ENCODE peak calls at places on chromosome 19, in nine cellular contexts. One of them, this sample, is unnamed. For H3K4me1 and H3K36me3, the result is how much of the 10 kb centered on the place peaks cover.

GRCh38 chr19:42166336-42166735 is 34.1 kb upstream of the POU2F2 start:
- DNase-seq in transverse colon: no peak
- DNase-seq in heart right ventricle: no peak
- DNase-seq in PC-9: peak
- DNase-seq in H1: no peak
- DNase-seq in left lung: no peak
- DNase-seq in naive thymus-derived CD4-positive, alpha-beta T cell: no peak
- DNase-seq in ascending aorta: no peak
- DNase-seq in lung: no peak
- DNase-seq in this sample: no peak

GRCh38 chr19:48819366-48819816 is 8.6 kb upstream of the BCAT2 start:
- DNase-seq in transverse colon: peak
- DNase-seq in heart right ventricle: peak
- DNase-seq in PC-9: peak
- DNase-seq in H1: no peak
- DNase-seq in left lung: peak
- DNase-seq in naive thymus-derived CD4-positive, alpha-beta T cell: no peak
- DNase-seq in ascending aorta: peak
- DNase-seq in lung: peak
- DNase-seq in this sample: peak

GRCh38 chr19:2327773-2328400 is 499 bp downstream of the LSM7 start:
- DNase-seq in transverse colon: peak
- DNase-seq in heart right ventricle: peak
- DNase-seq in PC-9: peak
- DNase-seq in H1: peak
- DNase-seq in left lung: peak
- DNase-seq in naive thymus-derived CD4-positive, alpha-beta T cell: peak
- DNase-seq in ascending aorta: no peak
- DNase-seq in lung: peak
- DNase-seq in this sample: no peak

GRCh38 chr19:53328967-53329366 is 4.6 kb upstream of the ZNF845 start:
- DNase-seq in transverse colon: peak
- DNase-seq in heart right ventricle: peak
- DNase-seq in PC-9: peak
- DNase-seq in H1: no peak
- DNase-seq in left lung: no peak
- DNase-seq in naive thymus-derived CD4-positive, alpha-beta T cell: no peak
- DNase-seq in ascending aorta: peak
- DNase-seq in lung: peak
- DNase-seq in this sample: peak

GRCh38 chr19:44476559-44477408 is 23.5 kb downstream of the ZNF180 start:
- DNase-seq in transverse colon: no peak
- DNase-seq in heart right ventricle: no peak
- DNase-seq in PC-9: peak
- DNase-seq in H1: no peak
- DNase-seq in left lung: no peak
- DNase-seq in naive thymus-derived CD4-positive, alpha-beta T cell: peak
- DNase-seq in ascending aorta: no peak
- DNase-seq in lung: no peak
- DNase-seq in this sample: no peak

GRCh38 chr19:36257512-36257876 is 42.6 kb downstream of the ZNF146 start:
- DNase-seq in transverse colon: no peak
- DNase-seq in heart right ventricle: peak
- DNase-seq in PC-9: no peak
- DNase-seq in H1: no peak
- DNase-seq in left lung: no peak
- DNase-seq in naive thymus-derived CD4-positive, alpha-beta T cell: no peak
- DNase-seq in ascending aorta: no peak
- DNase-seq in lung: no peak
- DNase-seq in this sample: no peak

GRCh38 chr19:49057636-49058234 is at the start of gene CGB7:
- DNase-seq in transverse colon: peak
- DNase-seq in heart right ventricle: peak
- DNase-seq in PC-9: no peak
- DNase-seq in H1: no peak
- DNase-seq in left lung: peak
- DNase-seq in naive thymus-derived CD4-positive, alpha-beta T cell: no peak
- DNase-seq in ascending aorta: peak
- DNase-seq in lung: peak
- DNase-seq in this sample: peak

GRCh38 chr19:15248648-15249559 is 16.7 kb upstream of the EPHX3 start:
- DNase-seq in transverse colon: peak
- DNase-seq in heart right ventricle: peak
- DNase-seq in PC-9: peak
- DNase-seq in H1: no peak
- DNase-seq in left lung: peak
- DNase-seq in naive thymus-derived CD4-positive, alpha-beta T cell: no peak
- DNase-seq in ascending aorta: peak
- DNase-seq in lung: peak
- DNase-seq in this sample: peak

GRCh38 chr19:8460516-8461298 is 15.9 kb downstream of the HNRNPM start:
- DNase-seq in transverse colon: no peak
- DNase-seq in heart right ventricle: no peak
- DNase-seq in PC-9: no peak
- DNase-seq in H1: no peak
- DNase-seq in left lung: no peak
- DNase-seq in naive thymus-derived CD4-positive, alpha-beta T cell: no peak
- DNase-seq in ascending aorta: no peak
- DNase-seq in lung: no peak
- DNase-seq in this sample: no peak

GRCh38 chr19:8459520-8460260 is 14.9 kb downstream of the HNRNPM start:
- DNase-seq in transverse colon: no peak
- DNase-seq in heart right ventricle: no peak
- DNase-seq in PC-9: peak
- DNase-seq in H1: no peak
- DNase-seq in left lung: no peak
- DNase-seq in naive thymus-derived CD4-positive, alpha-beta T cell: no peak
- DNase-seq in ascending aorta: no peak
- DNase-seq in lung: no peak
- DNase-seq in this sample: no peak

GRCh38 chr19:8462601-8463000 is 17.8 kb downstream of the HNRNPM start:
- DNase-seq in transverse colon: no peak
- DNase-seq in heart right ventricle: no peak
- DNase-seq in PC-9: no peak
- DNase-seq in H1: no peak
- DNase-seq in left lung: no peak
- DNase-seq in naive thymus-derived CD4-positive, alpha-beta T cell: no peak
- DNase-seq in ascending aorta: no peak
- DNase-seq in lung: no peak
- DNase-seq in this sample: no peak

GRCh38 chr19:8461891-8462290 is 17.1 kb downstream of the HNRNPM start:
- DNase-seq in transverse colon: no peak
- DNase-seq in heart right ventricle: no peak
- DNase-seq in PC-9: no peak
- DNase-seq in H1: no peak
- DNase-seq in left lung: no peak
- DNase-seq in naive thymus-derived CD4-positive, alpha-beta T cell: no peak
- DNase-seq in ascending aorta: no peak
- DNase-seq in lung: no peak
- DNase-seq in this sample: no peak

DNA sequence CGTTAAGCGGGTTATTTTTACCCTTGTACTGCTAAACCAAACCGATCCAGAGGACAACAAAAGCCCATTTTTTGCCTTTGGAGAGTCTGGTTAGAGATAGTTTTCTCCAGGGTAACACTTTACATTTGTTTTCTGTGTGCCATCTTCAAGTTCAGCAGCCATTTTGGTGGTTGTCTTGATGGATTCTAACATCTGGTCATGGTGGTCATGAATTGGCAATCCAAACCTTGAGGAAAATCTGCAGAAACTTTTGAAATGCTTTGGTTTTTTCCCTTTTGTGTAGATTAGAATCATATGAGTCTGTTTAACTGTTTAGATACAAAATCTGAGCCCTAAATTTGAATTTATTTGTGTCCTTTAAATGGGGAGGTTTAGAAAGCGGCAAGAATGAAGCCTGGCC is 16.6 kb downstream of the HNRNPM start:
- DNase-seq in transverse colon: no peak
- DNase-seq in heart right ventricle: no peak
- DNase-seq in PC-9: no peak
- DNase-seq in H1: no peak
- DNase-seq in left lung: no peak
- DNase-seq in naive thymus-derived CD4-positive, alpha-beta T cell: no peak
- DNase-seq in ascending aorta: no peak
- DNase-seq in lung: no peak
- DNase-seq in this sample: no peak
- H3K4me1 ChIP-seq in transverse colon: under half
- H3K4me1 ChIP-seq in heart right ventricle: half or more
- H3K4me1 ChIP-seq in PC-9: under half
- H3K4me1 ChIP-seq in H1: under half
- H3K4me1 ChIP-seq in left lung: under half
- H3K4me1 ChIP-seq in naive thymus-derived CD4-positive, alpha-beta T cell: under half
- H3K4me1 ChIP-seq in ascending aorta: under half
- H3K4me1 ChIP-seq in lung: under half
- H3K4me1 ChIP-seq in this sample: under half

DNA sequence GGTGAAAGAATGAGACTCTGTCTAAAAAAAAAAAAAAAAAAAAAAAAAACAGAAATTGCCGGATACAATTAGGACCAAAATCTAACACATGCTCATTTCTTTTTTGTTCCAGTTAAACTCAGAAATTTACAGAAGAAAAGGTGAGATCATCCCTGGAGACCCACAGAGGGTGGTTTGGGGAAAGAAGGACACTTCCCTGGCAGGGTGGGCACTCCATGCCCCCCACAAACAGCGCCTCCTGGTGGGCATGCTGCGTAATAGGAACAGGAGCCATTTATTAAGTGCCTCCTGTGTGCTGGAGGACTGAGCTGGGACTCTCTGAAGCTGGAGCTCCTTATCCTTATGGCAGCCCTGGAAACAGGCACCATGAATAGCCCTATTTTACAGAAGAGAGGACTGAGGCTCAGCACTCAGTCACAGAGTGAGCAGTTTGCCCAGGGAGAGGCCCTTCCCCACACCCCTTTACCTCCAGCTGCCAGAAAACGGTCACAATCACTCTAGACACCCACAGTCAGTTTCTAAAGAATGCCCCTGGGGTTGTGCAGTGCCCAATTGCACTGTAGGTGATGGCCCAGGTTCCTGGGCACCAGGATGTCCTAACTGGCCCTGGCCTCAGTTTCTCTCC is 10.1 kb downstream of the C19orf38 start:
- DNase-seq in transverse colon: no peak
- DNase-seq in heart right ventricle: no peak
- DNase-seq in PC-9: peak
- DNase-seq in H1: no peak
- DNase-seq in left lung: no peak
- DNase-seq in naive thymus-derived CD4-positive, alpha-beta T cell: no peak
- DNase-seq in ascending aorta: no peak
- DNase-seq in lung: no peak
- DNase-seq in this sample: no peak
- H3K4me3 ChIP-seq in transverse colon: no peak
- H3K4me3 ChIP-seq in heart right ventricle: no peak
- H3K4me3 ChIP-seq in PC-9: no peak
- H3K4me3 ChIP-seq in H1: no peak
- H3K4me3 ChIP-seq in left lung: no peak
- H3K4me3 ChIP-seq in naive thymus-derived CD4-positive, alpha-beta T cell: no peak
- H3K4me3 ChIP-seq in ascending aorta: no peak
- H3K4me3 ChIP-seq in lung: no peak
- H3K4me3 ChIP-seq in this sample: no peak

GRCh38 chr19:1271528-1272422 is 2.6 kb downstream of the CIRBP start:
- DNase-seq in transverse colon: no peak
- DNase-seq in heart right ventricle: peak
- DNase-seq in PC-9: no peak
- DNase-seq in H1: no peak
- DNase-seq in left lung: no peak
- DNase-seq in naive thymus-derived CD4-positive, alpha-beta T cell: no peak
- DNase-seq in ascending aorta: no peak
- DNase-seq in lung: no peak
- DNase-seq in this sample: no peak

GRCh38 chr19:1270168-1270853 is 1.2 kb downstream of the CIRBP start:
- DNase-seq in transverse colon: no peak
- DNase-seq in heart right ventricle: no peak
- DNase-seq in PC-9: no peak
- DNase-seq in H1: no peak
- DNase-seq in left lung: no peak
- DNase-seq in naive thymus-derived CD4-positive, alpha-beta T cell: no peak
- DNase-seq in ascending aorta: no peak
- DNase-seq in lung: no peak
- DNase-seq in this sample: no peak

GRCh38 chr19:1269478-1270167 is 491 bp downstream of the CIRBP start:
- DNase-seq in transverse colon: peak
- DNase-seq in heart right ventricle: peak
- DNase-seq in PC-9: peak
- DNase-seq in H1: no peak
- DNase-seq in left lung: peak
- DNase-seq in naive thymus-derived CD4-positive, alpha-beta T cell: peak
- DNase-seq in ascending aorta: peak
- DNase-seq in lung: peak
- DNase-seq in this sample: peak

GRCh38 chr19:1272423-1273262 is 2.7 kb upstream of the FAM174C start:
- DNase-seq in transverse colon: no peak
- DNase-seq in heart right ventricle: no peak
- DNase-seq in PC-9: no peak
- DNase-seq in H1: no peak
- DNase-seq in left lung: no peak
- DNase-seq in naive thymus-derived CD4-positive, alpha-beta T cell: no peak
- DNase-seq in ascending aorta: no peak
- DNase-seq in lung: no peak
- DNase-seq in this sample: no peak

DNA sequence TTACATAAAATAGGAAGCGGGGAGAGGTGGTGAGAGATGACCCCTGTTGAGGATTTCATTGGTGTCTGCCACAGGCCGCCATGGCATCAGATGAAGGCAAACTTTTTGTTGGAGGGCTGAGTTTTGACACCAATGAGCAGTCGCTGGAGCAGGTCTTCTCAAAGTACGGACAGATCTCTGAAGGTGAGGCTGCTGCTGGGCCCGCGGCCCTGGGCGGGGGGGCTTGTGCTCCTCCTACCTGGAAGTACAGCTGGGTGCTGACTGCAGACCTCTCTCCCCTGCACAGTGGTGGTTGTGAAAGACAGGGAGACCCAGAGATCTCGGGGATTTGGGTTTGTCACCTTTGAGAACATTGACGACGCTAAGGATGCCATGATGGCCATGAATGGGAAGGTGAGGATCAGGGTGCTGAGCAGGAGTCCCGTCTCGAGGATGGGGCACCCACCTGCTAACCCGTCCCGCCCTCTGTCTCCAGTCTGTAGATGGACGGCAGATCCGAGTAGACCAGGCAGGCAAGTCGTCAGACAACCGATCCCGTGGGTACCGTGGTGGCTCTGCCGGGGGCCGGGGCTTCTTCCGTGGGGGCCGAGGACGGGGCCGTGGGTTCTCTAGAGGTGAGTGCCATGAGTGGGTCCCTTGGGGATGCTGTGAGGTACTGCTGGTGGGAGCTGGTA is 1.9 kb downstream of the CIRBP start:
- DNase-seq in transverse colon: no peak
- DNase-seq in heart right ventricle: no peak
- DNase-seq in PC-9: no peak
- DNase-seq in H1: no peak
- DNase-seq in left lung: no peak
- DNase-seq in naive thymus-derived CD4-positive, alpha-beta T cell: no peak
- DNase-seq in ascending aorta: no peak
- DNase-seq in lung: no peak
- DNase-seq in this sample: peak
- H3K36me3 ChIP-seq in transverse colon: under half
- H3K36me3 ChIP-seq in heart right ventricle: under half
- H3K36me3 ChIP-seq in PC-9: under half
- H3K36me3 ChIP-seq in H1: under half
- H3K36me3 ChIP-seq in left lung: under half
- H3K36me3 ChIP-seq in naive thymus-derived CD4-positive, alpha-beta T cell: under half
- H3K36me3 ChIP-seq in ascending aorta: under half
- H3K36me3 ChIP-seq in lung: under half
- H3K36me3 ChIP-seq in this sample: under half

DNA sequence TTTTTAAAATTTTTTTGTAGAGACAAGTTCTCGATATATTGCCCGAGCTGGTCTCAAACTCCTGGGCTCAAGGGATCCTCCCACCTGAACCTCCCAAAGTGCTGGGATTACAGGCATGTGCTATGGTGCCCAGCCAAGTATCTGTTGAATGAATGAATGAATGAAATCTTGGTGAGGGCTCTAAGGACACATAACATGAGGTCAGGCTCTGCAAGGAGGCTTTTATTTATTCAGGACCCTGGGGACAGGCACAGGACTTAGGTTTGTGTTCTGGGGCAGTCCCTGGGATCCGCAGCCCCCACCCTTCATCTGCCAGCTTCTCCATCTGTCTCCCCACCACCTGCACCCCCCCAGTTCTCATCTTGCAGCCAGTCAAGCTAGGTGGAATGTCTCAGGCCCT is 4.6 kb downstream of the PTGIR start:
- DNase-seq in transverse colon: no peak
- DNase-seq in heart right ventricle: no peak
- DNase-seq in PC-9: no peak
- DNase-seq in H1: no peak
- DNase-seq in left lung: no peak
- DNase-seq in naive thymus-derived CD4-positive, alpha-beta T cell: no peak
- DNase-seq in ascending aorta: no peak
- DNase-seq in lung: no peak
- DNase-seq in this sample: no peak
- H3K4me1 ChIP-seq in transverse colon: under half
- H3K4me1 ChIP-seq in heart right ventricle: half or more
- H3K4me1 ChIP-seq in PC-9: under half
- H3K4me1 ChIP-seq in H1: under half
- H3K4me1 ChIP-seq in left lung: under half
- H3K4me1 ChIP-seq in naive thymus-derived CD4-positive, alpha-beta T cell: under half
- H3K4me1 ChIP-seq in ascending aorta: under half
- H3K4me1 ChIP-seq in lung: under half
- H3K4me1 ChIP-seq in this sample: under half

This sample was measured in ovary.